ENCODE peak calls at places on chromosomes 13 and 19, in six cellular contexts. K is fibroblast of lung, U is GM23338, T is B cell, M is mucosa of descending colon, V is lung. I is an unnamed sample.

GRCh38 chr13:95128045-95128643 is 173.1 kb downstream of the ABCC4 start:
- DNase-seq in K (peak; percentile 2), U (no peak), T (no peak), M (no peak), V (no peak), I (no peak)

GRCh38 chr19:18906605-18907519 is 10.9 kb upstream of the CERS1 start:
- DNase-seq in K (no peak), U (no peak), T (no peak), M (no peak), V (no peak), I (no peak)

GRCh38 chr13:71056581-71056980 is 810.4 kb downstream of the DACH1 start:
- DNase-seq in K (no peak), U (peak; percentile 48), T (no peak), M (no peak), V (no peak), I (no peak)

GRCh38 chr13:29472317-29472961 is 123.0 kb downstream of the SLC7A1 start:
- DNase-seq in K (peak; percentile 64), U (peak; percentile 85), T (peak; percentile 51), M (peak; percentile 78), V (no peak), I (no peak)

GRCh38 chr19:40265055-40265762 is 19.9 kb downstream of the AKT2 start:
- DNase-seq in K (no peak), U (no peak), T (no peak), M (no peak), V (no peak), I (no peak)

GRCh38 chr19:39408392-39409206 is 2.0 kb downstream of the ZFP36 start:
- DNase-seq in K (peak; percentile 70), U (no peak), T (peak; percentile 41), M (peak; percentile 56), V (no peak), I (peak; percentile 53)

GRCh38 chr13:36432106-36432544 is at the start of gene CCNA1:
- DNase-seq in K (no peak), U (peak; percentile 97), T (peak; percentile 48), M (no peak), V (peak; percentile 51), I (no peak)

GRCh38 chr13:46582190-46582589 is 29.2 kb downstream of the LRCH1 start:
- DNase-seq in K (no peak), U (no peak), T (no peak), M (no peak), V (no peak), I (no peak)

GRCh38 chr13:48072787-48073186 is 22.1 kb downstream of the MED4 start:
- DNase-seq in K (no peak), U (no peak), T (no peak), M (no peak), V (no peak), I (no peak)

GRCh38 chr13:106919638-106920037 is 351.7 kb upstream of the ARGLU1 start:
- DNase-seq in K (no peak), U (peak; percentile 26), T (no peak), M (no peak), V (no peak), I (no peak)

GRCh38 chr13:79282976-79283375 is 123.1 kb downstream of the RBM26 start:
- DNase-seq in K (peak; percentile 8), U (no peak), T (no peak), M (no peak), V (no peak), I (no peak)

GRCh38 chr13:113078895-113079720 is 26.5 kb upstream of the F7 start:
- DNase-seq in K (peak; percentile 19), U (no peak), T (no peak), M (no peak), V (no peak), I (no peak)

GRCh38 chr19:18520848-18521691 is 800 bp downstream of the ELL start:
- DNase-seq in K (no peak), U (peak; percentile 38), T (peak; percentile 67), M (peak; percentile 64), V (peak; percentile 53), I (peak; percentile 36)

GRCh38 chr13:101838305-101838835 is 385.9 kb downstream of the ITGBL1 start:
- DNase-seq in K (peak; percentile 58), U (no peak), T (no peak), M (no peak), V (no peak), I (no peak)

GRCh38 chr13:45055198-45055901 is 65.0 kb upstream of the GTF2F2 start:
- DNase-seq in K (peak; percentile 77), U (no peak), T (no peak), M (peak; percentile 29), V (no peak), I (no peak)

GRCh38 chr19:13606156-13606555 is 99.9 kb upstream of the CACNA1A start:
- DNase-seq in K (no peak), U (no peak), T (no peak), M (no peak), V (no peak), I (no peak)

GRCh38 chr19:3369337-3370213 is 3.2 kb downstream of the NFIC start:
- DNase-seq in K (peak; percentile 73), U (peak; percentile 59), T (peak; percentile 73), M (peak; percentile 30), V (no peak), I (no peak)

GRCh38 chr13:87274209-87274819 is 396.9 kb upstream of the SLITRK5 start:
- DNase-seq in K (peak; percentile 71), U (peak; percentile 89), T (no peak), M (peak; percentile 71), V (peak; percentile 34), I (no peak)

DNA sequence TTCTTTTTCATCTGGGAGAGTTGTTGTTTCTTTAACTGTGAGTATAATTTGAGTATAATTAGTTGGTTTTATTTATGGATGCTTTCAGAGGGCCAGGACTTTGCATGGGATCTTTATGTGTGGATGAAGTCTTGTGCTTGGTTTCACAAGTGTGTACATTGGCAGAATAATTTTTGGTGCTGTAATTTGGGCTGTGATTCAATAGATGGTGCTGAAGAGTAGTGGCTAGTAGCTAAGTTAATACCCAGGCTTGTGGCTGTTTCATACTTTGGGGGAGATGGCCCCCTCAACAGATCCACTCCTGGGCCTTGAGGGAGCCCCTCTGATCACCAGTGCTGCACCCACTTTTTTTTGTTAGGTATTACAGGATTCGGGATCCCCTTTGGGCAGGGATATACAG is 1142.4 kb downstream of the SLITRK1 start:
- DNase-seq in K (peak; percentile 25), U (no peak), T (no peak), M (no peak), V (no peak), I (no peak)
- TF ChIP-seq CTCF in K (peak; percentile 16), U (peak; percentile 34), T (no peak), M (no peak), V (no peak), I (no peak)

GRCh38 chr13:22940736-22941135 is 240.0 kb upstream of the SGCG start:
- DNase-seq in K (no peak), U (no peak), T (no peak), M (no peak), V (no peak), I (no peak)

GRCh38 chr13:22945321-22946226 is 235.2 kb upstream of the SGCG start:
- DNase-seq in K (no peak), U (no peak), T (no peak), M (no peak), V (peak; percentile 21), I (no peak)

GRCh38 chr13:22948421-22948820 is 232.4 kb upstream of the SGCG start:
- DNase-seq in K (no peak), U (no peak), T (no peak), M (no peak), V (no peak), I (no peak)

GRCh38 chr13:22940090-22940710 is 240.6 kb upstream of the SGCG start:
- DNase-seq in K (no peak), U (no peak), T (no peak), M (no peak), V (no peak), I (no peak)

DNA sequence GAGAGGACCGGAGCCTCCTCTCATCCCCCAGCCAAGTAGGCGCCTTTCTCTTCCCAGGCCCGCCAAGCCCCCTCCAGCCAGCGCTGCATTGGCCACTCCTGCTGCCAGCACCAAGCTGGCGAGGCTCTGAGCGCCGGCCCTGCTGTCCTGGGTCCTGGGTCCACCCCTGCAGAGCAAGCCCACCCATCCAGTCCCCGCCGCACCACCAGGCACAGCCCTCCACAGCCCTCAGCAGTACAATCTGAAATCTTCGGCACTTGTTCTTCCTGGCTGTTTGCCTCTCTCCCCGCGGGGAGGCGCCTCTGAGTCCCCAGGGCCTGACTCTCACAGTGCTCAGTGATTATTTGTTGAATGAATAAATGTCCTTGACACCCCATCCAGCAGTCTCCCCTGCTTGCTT is 236.4 kb upstream of the SGCG start:
- DNase-seq in K (no peak), U (peak; percentile 22), T (no peak), M (no peak), V (no peak), I (no peak)
- TF ChIP-seq CTCF in K (no peak), U (peak; percentile 27), T (no peak), M (no peak), V (no peak), I (no peak)

GRCh38 chr13:85265296-85265695 is 533.9 kb downstream of the SLITRK6 start:
- DNase-seq in K (no peak), U (no peak), T (no peak), M (no peak), V (no peak), I (no peak)

GRCh38 chr13:85266771-85267170 is 532.4 kb downstream of the SLITRK6 start:
- DNase-seq in K (no peak), U (peak; percentile 21), T (no peak), M (no peak), V (no peak), I (no peak)

GRCh38 chr13:85260896-85261295 is 538.3 kb downstream of the SLITRK6 start:
- DNase-seq in K (no peak), U (no peak), T (no peak), M (no peak), V (no peak), I (no peak)

GRCh38 chr13:85266331-85266730 is 532.9 kb downstream of the SLITRK6 start:
- DNase-seq in K (no peak), U (no peak), T (no peak), M (no peak), V (no peak), I (no peak)

GRCh38 chr13:85261757-85262346 is 537.4 kb downstream of the SLITRK6 start:
- DNase-seq in K (peak; percentile 39), U (peak; percentile 11), T (no peak), M (no peak), V (no peak), I (no peak)
- TF ChIP-seq CTCF in K (peak; percentile 3), U (peak; percentile 66), T (no peak), M (no peak), V (no peak), I (no peak)

DNA sequence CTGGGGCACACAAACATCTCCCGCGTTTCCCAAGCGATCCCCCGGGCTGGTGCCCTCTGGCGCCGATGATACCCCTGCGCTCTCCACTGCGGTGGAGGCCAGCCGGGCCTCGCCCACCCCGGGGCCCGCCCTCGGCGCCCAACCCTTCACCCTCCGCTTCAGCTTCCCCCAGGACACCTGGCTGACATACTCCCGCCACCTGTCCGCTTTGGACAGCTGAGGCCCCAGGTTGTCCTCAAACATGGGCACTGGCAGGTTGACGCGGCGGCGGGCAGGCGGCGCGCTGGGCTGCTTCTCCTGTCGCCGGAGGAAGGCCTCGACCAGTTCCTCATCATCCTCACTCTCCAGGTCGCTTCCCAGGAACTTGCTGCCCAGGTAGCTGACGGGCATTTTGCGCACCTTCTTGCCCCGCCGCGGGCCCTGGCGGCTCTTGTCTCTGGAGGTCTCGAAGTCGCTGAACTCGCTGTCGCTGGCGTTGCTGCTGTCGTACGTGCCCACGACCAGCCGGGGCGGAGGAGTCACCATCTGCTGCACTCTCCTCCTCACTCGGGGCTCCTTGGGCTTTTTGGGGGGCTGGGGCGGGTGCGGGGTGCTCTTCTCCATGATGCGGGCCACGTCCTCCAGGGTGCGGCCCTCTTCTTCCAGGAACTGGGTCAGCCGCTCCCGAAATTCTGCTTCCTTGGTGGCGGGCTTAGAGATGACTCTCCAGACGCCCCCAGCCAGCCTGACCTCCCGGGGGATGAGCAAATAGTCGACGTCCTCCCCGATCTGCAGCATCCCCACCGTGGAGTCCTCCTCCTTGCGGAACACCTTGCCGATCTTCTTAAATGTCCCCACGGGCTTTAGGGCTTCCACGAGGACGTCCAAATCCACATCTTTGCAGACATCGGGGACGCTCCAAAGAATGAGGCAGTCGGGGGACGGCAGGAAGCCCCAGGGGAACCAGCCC is 1.1 kb downstream of the CCDC8 start:
- DNase-seq in K (no peak), U (no peak), T (no peak), M (no peak), V (no peak), I (no peak)
- TF ChIP-seq CTCF in K (no peak), U (no peak), T (no peak), M (no peak), V (no peak), I (no peak)

I was measured in natural killer cell.